ENCODE peak calls at places on chromosomes 1 and 21, in ten cellular contexts. O is Caco-2, L is left lung, E is brain microvascular endothelial cell, M is mesenchymal stem cell, P is GM23248, B is astrocyte of the spinal cord, C is cardiac fibroblast, K is fibroblast of lung, I is HFF-Myc. Y is an unnamed sample.

GRCh38 chr1:115118596-115118995 is 29.3 kb upstream of the TSPAN2 start:
- DNase-seq in O (no peak), L (no peak), E (no peak), M (no peak), P (peak; percentile 63), B (no peak), C (no peak), K (no peak), I (peak; percentile 48), Y (no peak)

GRCh38 chr1:12442217-12442616 is 175.8 kb downstream of the DHRS3 start:
- DNase-seq in O (no peak), L (no peak), E (no peak), M (no peak), P (no peak), B (no peak), C (no peak), K (no peak), I (no peak), Y (no peak)

GRCh38 chr21:42120056-42120903 is 49.2 kb downstream of the UMODL1 start:
- DNase-seq in O (peak; percentile 78), L (no peak), E (no peak), M (no peak), P (no peak), B (no peak), C (no peak), K (no peak), I (no peak), Y (no peak)

GRCh38 chr1:31583995-31584868 is 7.9 kb downstream of the TINAGL1 start:
- DNase-seq in O (no peak), L (no peak), E (peak; percentile 66), M (peak; percentile 61), P (no peak), B (peak; percentile 57), C (peak; percentile 86), K (peak; percentile 80), I (no peak), Y (no peak)

GRCh38 chr1:175704621-175705020 is 38.8 kb downstream of the TNR start:
- DNase-seq in O (no peak), L (no peak), E (no peak), M (no peak), P (no peak), B (no peak), C (no peak), K (no peak), I (no peak), Y (no peak)

GRCh38 chr1:220748091-220748934 is at the start of gene MTARC2:
- DNase-seq in O (peak; percentile 81), L (peak; percentile 91), E (peak; percentile 37), M (peak; percentile 90), P (peak; percentile 86), B (peak; percentile 64), C (peak; percentile 80), K (peak; percentile 73), I (peak; percentile 32), Y (peak; percentile 41)

GRCh38 chr1:890661-891060 is 33.1 kb upstream of the SAMD11 start:
- DNase-seq in O (no peak), L (no peak), E (no peak), M (peak; percentile 34), P (no peak), B (no peak), C (no peak), K (peak; percentile 24), I (no peak), Y (no peak)

GRCh38 chr1:244154882-244155531 is 103.9 kb downstream of the ZBTB18 start:
- DNase-seq in O (no peak), L (no peak), E (no peak), M (no peak), P (no peak), B (peak; percentile 33), C (no peak), K (no peak), I (no peak), Y (peak; percentile 74)

GRCh38 chr1:59020151-59020997 is 236.5 kb upstream of the JUN start:
- DNase-seq in O (no peak), L (no peak), E (peak; percentile 65), M (peak; percentile 91), P (peak; percentile 88), B (peak; percentile 86), C (peak; percentile 77), K (peak; percentile 86), I (no peak), Y (peak; percentile 53)

GRCh38 chr1:179575497-179576314 is at the start of gene NPHS2:
- DNase-seq in O (no peak), L (peak; percentile 75), E (no peak), M (no peak), P (no peak), B (no peak), C (no peak), K (no peak), I (no peak), Y (no peak)

GRCh38 chr1:46411601-46412341 is 17.7 kb downstream of the FAAH start:
- DNase-seq in O (peak; percentile 23), L (no peak), E (no peak), M (no peak), P (no peak), B (no peak), C (no peak), K (no peak), I (no peak), Y (no peak)

GRCh38 chr1:6260961-6261614 is at the start of gene GPR153:
- DNase-seq in O (peak; percentile 52), L (no peak), E (no peak), M (peak; percentile 43), P (peak; percentile 73), B (peak; percentile 25), C (peak; percentile 59), K (peak; percentile 36), I (no peak), Y (no peak)

GRCh38 chr1:8767006-8767405 is 50.4 kb downstream of the RERE start:
- DNase-seq in O (no peak), L (no peak), E (peak; percentile 4), M (no peak), P (no peak), B (no peak), C (no peak), K (no peak), I (no peak), Y (no peak)

GRCh38 chr1:8764301-8764937 is 53.0 kb downstream of the RERE start:
- DNase-seq in O (no peak), L (no peak), E (no peak), M (peak; percentile 5), P (no peak), B (no peak), C (peak; percentile 14), K (no peak), I (no peak), Y (no peak)

GRCh38 chr1:8765253-8765652 is 52.2 kb downstream of the RERE start:
- DNase-seq in O (no peak), L (no peak), E (no peak), M (no peak), P (no peak), B (no peak), C (no peak), K (no peak), I (no peak), Y (no peak)

DNA sequence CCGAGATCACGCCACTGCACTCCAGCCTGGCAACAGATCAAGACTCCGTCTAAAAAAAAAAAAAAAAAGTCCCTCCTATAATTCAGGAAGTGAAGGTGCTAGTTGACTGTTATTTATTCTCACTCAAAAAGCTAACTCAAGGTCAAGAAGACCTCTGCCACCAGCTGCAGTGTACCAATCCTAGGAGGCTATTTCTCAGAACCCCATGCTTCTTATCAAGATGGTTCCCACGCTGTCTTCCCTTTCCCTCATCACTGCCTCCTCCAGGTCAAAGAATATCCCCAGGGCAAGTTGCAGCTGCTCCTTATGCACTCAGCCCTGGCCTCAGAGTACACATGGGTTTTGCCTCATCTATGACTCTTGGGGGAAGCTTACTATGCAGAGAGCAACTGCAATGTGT is 53.6 kb downstream of the RERE start:
- DNase-seq in O (no peak), L (no peak), E (no peak), M (peak; percentile 54), P (no peak), B (no peak), C (peak; percentile 32), K (peak; percentile 28), I (no peak), Y (no peak)
- H3K4me3 ChIP-seq in O (no peak overlapping the region), L (no peak overlapping the region), E (no peak overlapping the region), M (no peak overlapping the region), P (no peak overlapping the region), B (no peak overlapping the region), C (no peak overlapping the region), K (no peak overlapping the region), I (no peak overlapping the region), Y (no peak overlapping the region)

GRCh38 chr1:201468501-201468843 is 516 bp downstream of the PHLDA3 start:
- DNase-seq in O (no peak), L (peak; percentile 83), E (no peak), M (peak; percentile 55), P (peak; percentile 66), B (no peak), C (no peak), K (no peak), I (no peak), Y (no peak)
- H3K4me3 ChIP-seq in O (peak overlapping the region; percentile 65), L (peak overlapping the region; percentile 58), E (peak overlapping the region; percentile 84), M (peak overlapping the region; percentile 99), P (peak overlapping the region; percentile 100), B (peak overlapping the region; percentile 74), C (peak overlapping the region; percentile 86), K (peak overlapping the region; percentile 95), I (peak overlapping the region; percentile 99), Y (peak overlapping the region; percentile 91)

DNA sequence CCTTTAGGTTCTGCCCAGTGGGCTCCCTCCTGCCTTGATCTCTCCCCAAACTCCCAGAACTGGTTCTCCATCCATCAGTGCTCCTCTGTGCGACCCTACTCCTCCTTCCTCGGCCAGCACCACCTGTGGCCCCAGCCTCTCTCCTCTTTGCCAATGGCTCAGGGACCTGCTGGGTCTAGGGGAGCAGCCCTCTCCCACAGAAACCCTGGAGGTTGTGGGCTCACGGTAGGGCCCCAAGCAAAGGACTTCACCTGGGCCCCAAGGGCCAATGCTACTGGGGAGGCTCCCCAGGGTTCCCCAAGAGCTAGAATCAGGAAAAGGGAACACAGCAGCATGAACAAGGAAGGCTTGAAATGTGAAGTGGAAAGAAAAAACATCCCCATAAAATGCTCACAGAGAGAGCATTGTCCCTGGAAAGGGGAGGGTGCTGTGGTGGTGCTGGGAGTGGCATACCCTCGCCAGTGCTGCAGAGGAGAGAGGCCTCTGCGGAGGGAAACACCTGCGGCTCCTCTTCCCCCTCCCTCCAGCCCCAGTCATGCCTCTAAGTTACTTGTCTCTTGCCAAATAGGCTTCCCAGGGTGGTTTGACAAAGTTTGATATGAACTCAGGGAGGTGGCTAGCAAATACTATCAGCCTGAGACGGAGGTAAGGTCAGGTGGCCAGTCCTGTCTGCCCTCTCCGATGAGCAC is 2.5 kb downstream of the TMEM63A start:
- DNase-seq in O (no peak), L (no peak), E (no peak), M (no peak), P (no peak), B (no peak), C (no peak), K (no peak), I (no peak), Y (no peak)
- H3K4me3 ChIP-seq in O (no peak overlapping the region), L (peak overlapping the region; percentile 97), E (no peak overlapping the region), M (no peak overlapping the region), P (no peak overlapping the region), B (no peak overlapping the region), C (no peak overlapping the region), K (no peak overlapping the region), I (no peak overlapping the region), Y (no peak overlapping the region)

DNA sequence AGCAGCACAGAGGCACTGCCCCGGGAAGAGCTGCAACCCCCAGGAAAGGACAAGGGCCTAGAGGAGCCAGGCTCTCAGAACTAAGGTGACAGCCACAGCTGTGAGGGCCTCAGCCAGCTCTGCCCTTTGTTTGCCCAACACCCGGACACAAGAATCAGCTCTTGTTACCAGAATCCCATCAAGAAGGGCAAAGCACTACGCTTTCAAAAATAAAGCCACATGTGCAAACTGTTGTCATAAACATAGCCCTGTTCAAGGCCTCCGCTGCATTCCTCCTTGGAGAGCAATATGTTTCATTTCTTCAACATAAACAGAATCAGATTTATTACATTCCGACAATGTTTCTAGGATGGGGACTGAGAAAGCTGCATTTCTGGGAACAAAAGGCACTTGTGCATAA is 71.2 kb downstream of the SSBP3 start:
- DNase-seq in O (no peak), L (no peak), E (peak; percentile 24), M (peak; percentile 88), P (peak; percentile 73), B (peak; percentile 42), C (peak; percentile 49), K (peak; percentile 90), I (peak; percentile 52), Y (peak; percentile 32)
- H3K4me3 ChIP-seq in O (no peak overlapping the region), L (no peak overlapping the region), E (no peak overlapping the region), M (peak overlapping the region; percentile 73), P (peak overlapping the region; percentile 67), B (no peak overlapping the region), C (no peak overlapping the region), K (peak overlapping the region; percentile 52), I (peak overlapping the region; percentile 36), Y (peak overlapping the region; percentile 28)